ENCODE peak calls at places on chromosomes 5 and 9, in six cellular contexts. E is GM23248, L is PC-3, C is GM23338, W is MM.1S, T is OCI-LY7. B is an unnamed sample.

GRCh38 chr9:108186996-108187395 is 668.8 kb downstream of the ACTL7B start:
- DNase-seq in E (peak), L (no peak), C (no peak), W (no peak), T (no peak), B (no peak)

GRCh38 chr5:135269224-135269623 is 129.8 kb downstream of the MACROH2A1 start:
- DNase-seq in E (peak), L (no peak), C (no peak), W (no peak), T (no peak), B (no peak)

GRCh38 chr9:132725306-132725705 is 55.0 kb downstream of the GTF3C4 start:
- DNase-seq in E (no peak), L (no peak), C (no peak), W (no peak), T (no peak), B (no peak)

GRCh38 chr5:127001621-127002296 is 28.6 kb downstream of the MARCHF3 start:
- DNase-seq in E (peak), L (peak), C (no peak), W (no peak), T (no peak), B (peak)

GRCh38 chr5:112533315-112533867 is 114.3 kb upstream of the EPB41L4A start:
- DNase-seq in E (no peak), L (peak), C (peak), W (no peak), T (peak), B (peak)

GRCh38 chr9:29285818-29286217 is 1712.5 kb upstream of the C9orf72 start:
- DNase-seq in E (no peak), L (peak), C (peak), W (no peak), T (no peak), B (no peak)

GRCh38 chr5:96963267-96963666 is 27.4 kb downstream of the LNPEP start:
- DNase-seq in E (peak), L (peak), C (no peak), W (no peak), T (peak), B (peak)

GRCh38 chr9:125540497-125540896 is 166.5 kb downstream of the MAPKAP1 start:
- DNase-seq in E (peak), L (peak), C (no peak), W (no peak), T (no peak), B (no peak)

GRCh38 chr5:92885950-92886349 is 695.1 kb downstream of the NR2F1-AS1 start:
- DNase-seq in E (no peak), L (no peak), C (peak), W (peak), T (no peak), B (no peak)

GRCh38 chr5:73066466-73066865 is 53.9 kb upstream of the TMEM171 start:
- DNase-seq in E (peak), L (no peak), C (no peak), W (no peak), T (no peak), B (no peak)

GRCh38 chr9:121277518-121278275 is 9.7 kb downstream of the GSN start:
- DNase-seq in E (peak), L (no peak), C (no peak), W (no peak), T (no peak), B (no peak)

GRCh38 chr9:79939819-79940218 is 368.1 kb downstream of the TLE4 start:
- DNase-seq in E (no peak), L (no peak), C (no peak), W (no peak), T (no peak), B (no peak)

GRCh38 chr5:1065891-1066650 is 45.8 kb downstream of the SLC12A7 start:
- DNase-seq in E (no peak), L (no peak), C (no peak), W (no peak), T (no peak), B (no peak)

GRCh38 chr9:26656003-26656940 is 236.3 kb downstream of the CAAP1 start:
- DNase-seq in E (peak), L (peak), C (peak), W (no peak), T (peak), B (peak)

GRCh38 chr9:131214457-131214856 is 61.9 kb downstream of the FAM78A start:
- DNase-seq in E (peak), L (no peak), C (no peak), W (no peak), T (no peak), B (no peak)

GRCh38 chr5:96997265-96997859 is 61.5 kb downstream of the LNPEP start:
- DNase-seq in E (peak), L (peak), C (peak), W (peak), T (peak), B (peak)

GRCh38 chr9:20513126-20513913 is 109.0 kb downstream of the MLLT3 start:
- DNase-seq in E (no peak), L (no peak), C (no peak), W (no peak), T (no peak), B (no peak)

GRCh38 chr9:137575725-137576411 is 2.9 kb downstream of the DPH7 start:
- DNase-seq in E (no peak), L (no peak), C (no peak), W (peak), T (peak), B (no peak)

GRCh38 chr9:117407436-117408022 is 7.3 kb downstream of the ASTN2 start:
- DNase-seq in E (no peak), L (no peak), C (no peak), W (no peak), T (no peak), B (no peak)

GRCh38 chr5:143208781-143209510 is 194.5 kb downstream of the NR3C1 start:
- DNase-seq in E (peak), L (peak), C (peak), W (no peak), T (peak), B (no peak)

GRCh38 chr5:75847561-75848021 is 130.4 kb upstream of the POC5 start:
- DNase-seq in E (no peak), L (no peak), C (no peak), W (peak), T (peak), B (no peak)

GRCh38 chr5:79806741-79807140 is 117.1 kb downstream of the CMYA5 start:
- DNase-seq in E (peak), L (no peak), C (peak), W (no peak), T (no peak), B (no peak)

GRCh38 chr9:93955356-93956182 is 414 bp upstream of the BARX1 start:
- DNase-seq in E (peak), L (no peak), C (peak), W (no peak), T (no peak), B (no peak)

GRCh38 chr9:124502711-124503702 is 4.2 kb downstream of the NR5A1 start:
- DNase-seq in E (peak), L (no peak), C (peak), W (no peak), T (no peak), B (no peak)

GRCh38 chr5:53023969-53024368 is 34.8 kb downstream of the ITGA2 start:
- DNase-seq in E (peak), L (peak), C (no peak), W (peak), T (no peak), B (no peak)

GRCh38 chr5:56525117-56525516 is 290.2 kb upstream of the MAP3K1 start:
- DNase-seq in E (no peak), L (peak), C (no peak), W (no peak), T (no peak), B (no peak)

GRCh38 chr5:134846641-134846960 is 833 bp downstream of the C5orf24 start:
- DNase-seq in E (peak), L (peak), C (no peak), W (peak), T (peak), B (peak)

GRCh38 chr5:133607451-133607850 is 4.9 kb downstream of the FSTL4 start:
- DNase-seq in E (no peak), L (no peak), C (no peak), W (no peak), T (no peak), B (no peak)

GRCh38 chr9:95336281-95336680 is 18.8 kb upstream of the FANCC start:
- DNase-seq in E (peak), L (no peak), C (peak), W (no peak), T (peak), B (peak)

GRCh38 chr9:4927043-4927471 is 58.0 kb upstream of the JAK2 start:
- DNase-seq in E (peak), L (no peak), C (peak), W (no peak), T (no peak), B (no peak)

GRCh38 chr9:109010676-109011655 is 2.3 kb downstream of the CTNNAL1 start:
- DNase-seq in E (peak), L (peak), C (no peak), W (peak), T (peak), B (peak)

GRCh38 chr9:14704281-14704680 is 11.0 kb upstream of the ZDHHC21 start:
- DNase-seq in E (no peak), L (no peak), C (no peak), W (no peak), T (no peak), B (no peak)

GRCh38 chr5:72252574-72253155 is 67.4 kb downstream of the MRPS27 start:
- DNase-seq in E (peak), L (peak), C (no peak), W (no peak), T (no peak), B (no peak)

GRCh38 chr5:86838078-86838477 is 220.3 kb downstream of the COX7C start:
- DNase-seq in E (no peak), L (peak), C (no peak), W (no peak), T (no peak), B (no peak)

GRCh38 chr5:178778919-178779318 is 48.5 kb upstream of the ZNF354A start:
- DNase-seq in E (no peak), L (no peak), C (no peak), W (no peak), T (no peak), B (peak)

GRCh38 chr5:87113848-87114247 is 153.8 kb upstream of the RASA1 start:
- DNase-seq in E (peak), L (peak), C (no peak), W (no peak), T (no peak), B (no peak)

GRCh38 chr9:133938670-133939258 is 53.4 kb downstream of the VAV2 start:
- DNase-seq in E (no peak), L (no peak), C (no peak), W (no peak), T (no peak), B (no peak)

GRCh38 chr9:133939386-133939785 is 52.7 kb downstream of the VAV2 start:
- DNase-seq in E (no peak), L (no peak), C (no peak), W (no peak), T (no peak), B (no peak)

GRCh38 chr9:133938086-133938485 is 54.0 kb downstream of the VAV2 start:
- DNase-seq in E (no peak), L (no peak), C (no peak), W (no peak), T (no peak), B (no peak)

GRCh38 chr9:133942206-133942975 is 49.7 kb downstream of the VAV2 start:
- DNase-seq in E (no peak), L (no peak), C (no peak), W (no peak), T (no peak), B (no peak)

GRCh38 chr9:133939845-133940244 is 52.3 kb downstream of the VAV2 start:
- DNase-seq in E (no peak), L (no peak), C (no peak), W (no peak), T (no peak), B (no peak)
- TF ChIP-seq EZH2phosphoT487 in E (no peak), L (no peak), C (no peak), W (no peak), T (no peak), B (no peak)

GRCh38 chr5:83446253-83446947 is 25.1 kb upstream of the VCAN start:
- DNase-seq in E (no peak), L (no peak), C (no peak), W (no peak), T (no peak), B (no peak)

GRCh38 chr5:83450840-83451239 is 20.7 kb upstream of the VCAN start:
- DNase-seq in E (no peak), L (peak), C (no peak), W (no peak), T (no peak), B (peak)

GRCh38 chr5:83453937-83454336 is 17.6 kb upstream of the VCAN start:
- DNase-seq in E (no peak), L (no peak), C (no peak), W (no peak), T (no peak), B (no peak)

GRCh38 chr5:83447533-83447932 is 24.0 kb upstream of the VCAN start:
- DNase-seq in E (no peak), L (no peak), C (peak), W (no peak), T (no peak), B (no peak)

DNA sequence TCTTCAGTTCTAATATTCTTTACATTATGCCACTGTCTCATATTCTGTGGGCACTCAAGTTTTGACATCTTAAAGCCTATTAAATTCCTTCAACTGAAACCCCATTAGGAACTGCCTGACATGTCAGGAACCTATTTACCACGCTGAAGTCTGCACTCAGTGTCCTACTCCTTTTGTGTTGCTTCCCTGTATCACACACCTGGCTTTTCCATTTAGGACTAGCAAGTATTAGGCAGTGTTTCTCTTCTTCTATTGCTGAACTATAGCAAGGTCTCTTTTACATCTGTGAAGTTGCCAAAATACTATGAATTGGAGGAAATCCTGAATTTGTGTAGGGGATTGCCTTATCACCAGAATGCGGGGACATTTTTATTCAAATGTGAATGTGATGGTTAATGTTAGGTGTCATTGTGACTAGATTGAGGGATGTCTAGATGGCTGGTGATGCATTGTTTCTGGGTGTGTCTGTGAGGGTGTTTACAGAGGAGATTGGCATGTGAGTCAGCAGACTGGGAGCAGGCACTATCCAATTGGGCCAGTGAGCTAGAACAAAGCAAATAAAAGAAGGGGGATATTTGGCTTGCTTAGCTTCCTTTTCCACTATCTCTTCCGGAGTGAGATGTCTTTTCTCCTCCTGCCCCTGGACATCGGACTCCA is 21.2 kb upstream of the VCAN start:
- DNase-seq in E (no peak), L (peak), C (peak), W (no peak), T (no peak), B (no peak)
- TF ChIP-seq EZH2phosphoT487 in E (no peak), L (no peak), C (no peak), W (no peak), T (no peak), B (no peak)

GRCh38 chr5:138109463-138110265 is 25.8 kb downstream of the WNT8A start:
- DNase-seq in E (peak), L (peak), C (no peak), W (no peak), T (no peak), B (no peak)

GRCh38 chr5:138103321-138103637 is 19.4 kb downstream of the WNT8A start:
- DNase-seq in E (no peak), L (no peak), C (peak), W (no peak), T (no peak), B (no peak)

GRCh38 chr5:138107213-138107612 is 23.4 kb downstream of the WNT8A start:
- DNase-seq in E (no peak), L (no peak), C (no peak), W (no peak), T (no peak), B (no peak)

GRCh38 chr5:138102454-138103320 is 18.9 kb downstream of the WNT8A start:
- DNase-seq in E (no peak), L (no peak), C (no peak), W (no peak), T (peak), B (no peak)

DNA sequence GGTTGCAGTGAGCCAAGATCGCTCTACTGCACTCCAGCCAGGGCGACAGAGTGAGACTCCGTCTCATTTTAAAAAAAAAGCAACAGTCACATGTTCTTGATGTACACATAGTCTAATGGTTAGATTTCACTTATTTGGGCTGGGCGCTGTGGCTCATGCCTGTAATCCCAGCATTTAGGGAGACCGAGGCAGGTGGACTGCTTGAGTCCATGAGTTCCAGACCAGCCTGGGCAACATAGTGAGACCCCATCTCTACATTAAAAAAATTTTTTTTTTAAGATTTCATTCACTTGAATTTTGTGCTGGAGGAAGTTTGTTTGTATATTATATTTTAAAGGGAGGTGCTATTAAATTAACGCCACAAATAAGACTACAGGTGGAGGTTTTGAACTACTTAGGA is 21.9 kb downstream of the WNT8A start:
- DNase-seq in E (no peak), L (no peak), C (no peak), W (no peak), T (no peak), B (no peak)
- TF ChIP-seq EZH2phosphoT487 in E (no peak), L (no peak), C (no peak), W (no peak), T (no peak), B (no peak)

DNA sequence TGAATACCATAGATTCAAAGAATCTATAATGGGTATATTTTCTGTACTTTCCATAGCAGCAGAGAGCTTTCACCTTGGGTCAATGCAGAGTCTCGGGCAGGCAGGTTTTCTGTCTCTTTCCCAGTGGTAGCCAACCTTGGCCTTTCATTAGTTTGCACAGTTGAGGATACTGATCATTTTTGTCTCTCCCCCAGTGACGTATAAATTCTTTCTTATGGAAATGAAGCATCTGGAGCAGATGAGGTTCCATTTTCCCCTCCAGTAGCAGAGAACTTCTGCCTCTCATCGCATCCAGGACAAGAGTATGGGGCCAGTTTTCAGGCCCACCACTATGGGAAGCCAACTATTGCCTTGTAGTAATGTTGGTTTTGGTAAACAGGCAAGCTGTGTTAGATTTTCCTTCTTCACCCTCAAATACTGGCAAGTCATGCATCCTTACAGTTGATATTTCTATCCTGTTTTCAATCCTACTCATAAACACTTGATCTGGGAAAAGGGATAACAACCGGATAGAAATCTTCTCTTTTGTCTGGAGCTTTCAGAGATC is 845.2 kb upstream of the CDH18 start:
- DNase-seq in E (no peak), L (no peak), C (peak), W (no peak), T (no peak), B (no peak)
- TF ChIP-seq EZH2phosphoT487 in E (no peak), L (no peak), C (no peak), W (no peak), T (no peak), B (no peak)

DNA sequence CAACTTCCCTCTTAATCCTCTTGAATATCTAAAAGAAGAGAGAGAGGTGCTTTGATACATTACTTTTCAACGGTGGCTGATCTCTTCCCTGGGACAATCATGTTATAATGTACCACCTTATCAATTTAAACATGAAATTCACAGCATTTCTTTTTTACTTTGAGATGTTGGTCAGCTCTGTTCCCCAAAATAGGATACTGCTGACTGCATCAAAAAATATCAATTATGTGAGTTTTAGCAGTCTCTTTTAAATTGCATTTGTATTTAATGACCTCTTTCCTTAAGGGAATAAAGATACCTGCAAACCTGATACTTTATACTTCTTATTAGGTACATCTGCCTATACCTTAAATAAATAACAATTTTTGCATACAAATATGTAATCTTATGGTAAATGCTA is 58.4 kb upstream of the MARCHF11 start:
- DNase-seq in E (no peak), L (no peak), C (no peak), W (no peak), T (no peak), B (no peak)
- TF ChIP-seq EZH2phosphoT487 in E (no peak), L (no peak), C (no peak), W (no peak), T (no peak), B (no peak)

GRCh38 chr9:37126214-37126788 is 5.9 kb downstream of the ZCCHC7 start:
- DNase-seq in E (no peak), L (no peak), C (no peak), W (no peak), T (no peak), B (no peak)
- TF ChIP-seq EZH2phosphoT487 in E (no peak), L (no peak), C (no peak), W (no peak), T (no peak), B (no peak)

GRCh38 chr5:149895416-149896345 is 48.9 kb downstream of the PDE6A start:
- DNase-seq in E (peak), L (peak), C (no peak), W (no peak), T (no peak), B (no peak)

GRCh38 chr5:149894237-149894636 is 50.4 kb downstream of the PDE6A start:
- DNase-seq in E (no peak), L (no peak), C (no peak), W (no peak), T (no peak), B (no peak)

GRCh38 chr5:149893403-149893931 is 51.1 kb downstream of the PDE6A start:
- DNase-seq in E (no peak), L (no peak), C (no peak), W (no peak), T (no peak), B (no peak)

GRCh38 chr5:149888280-149888679 is 56.3 kb downstream of the PDE6A start:
- DNase-seq in E (no peak), L (no peak), C (no peak), W (no peak), T (no peak), B (no peak)

GRCh38 chr5:149892594-149892993 is 52.0 kb downstream of the PDE6A start:
- DNase-seq in E (no peak), L (no peak), C (no peak), W (no peak), T (no peak), B (no peak)
- TF ChIP-seq EZH2phosphoT487 in E (no peak), L (no peak), C (no peak), W (no peak), T (no peak), B (no peak)

GRCh38 chr5:15821506-15821905 is 321.5 kb downstream of the FBXL7 start:
- DNase-seq in E (peak), L (no peak), C (no peak), W (no peak), T (no peak), B (no peak)
- TF ChIP-seq EZH2phosphoT487 in E (peak), L (no peak), C (no peak), W (no peak), T (no peak), B (no peak)

GRCh38 chr5:172905346-172905756 is 53.9 kb upstream of the RPL26L1 start:
- DNase-seq in E (no peak), L (no peak), C (no peak), W (no peak), T (no peak), B (no peak)
- TF ChIP-seq EZH2phosphoT487 in E (no peak), L (no peak), C (no peak), W (no peak), T (no peak), B (no peak)